ENCODE peak calls at places on chromosomes 13 and 19, in nine cellular contexts. One of them, this sample, is unnamed.

GRCh38 chr13:79775830-79776229 is 294.9 kb downstream of the NDFIP2 start:
- DNase-seq in aorta: no peak
- DNase-seq in IMR-90: peak
- DNase-seq in pancreas: no peak
- DNase-seq in PC-3: peak
- DNase-seq in ascending aorta: no peak
- DNase-seq in body of pancreas: peak
- DNase-seq in DND-41: no peak
- DNase-seq in neural progenitor cell: peak
- DNase-seq in this sample: peak

GRCh38 chr19:17506745-17507144 is 4.7 kb upstream of the PGLS start:
- DNase-seq in pancreas: no peak
- DNase-seq in DND-41: no peak
- DNase-seq in IMR-90: no peak
- DNase-seq in aorta: no peak
- DNase-seq in PC-3: no peak
- DNase-seq in ascending aorta: no peak
- DNase-seq in body of pancreas: no peak
- DNase-seq in neural progenitor cell: no peak
- DNase-seq in this sample: no peak

GRCh38 chr19:53123400-53123799 is 9.3 kb downstream of the ZNF415 start:
- DNase-seq in neural progenitor cell: no peak
- DNase-seq in DND-41: no peak
- DNase-seq in aorta: no peak
- DNase-seq in pancreas: no peak
- DNase-seq in PC-3: no peak
- DNase-seq in IMR-90: no peak
- DNase-seq in ascending aorta: no peak
- DNase-seq in body of pancreas: no peak
- DNase-seq in this sample: no peak

GRCh38 chr13:27960362-27961226 is 8.5 kb downstream of the CDX2 start:
- DNase-seq in IMR-90: no peak
- DNase-seq in DND-41: peak
- DNase-seq in body of pancreas: peak
- DNase-seq in pancreas: peak
- DNase-seq in PC-3: peak
- DNase-seq in neural progenitor cell: peak
- DNase-seq in ascending aorta: no peak
- DNase-seq in aorta: no peak
- DNase-seq in this sample: no peak

GRCh38 chr19:38429055-38429810 is 3.2 kb upstream of the RASGRP4 start:
- DNase-seq in ascending aorta: no peak
- DNase-seq in PC-3: no peak
- DNase-seq in IMR-90: no peak
- DNase-seq in body of pancreas: no peak
- DNase-seq in aorta: no peak
- DNase-seq in neural progenitor cell: no peak
- DNase-seq in pancreas: no peak
- DNase-seq in DND-41: no peak
- DNase-seq in this sample: no peak

GRCh38 chr13:74871671-74872070 is 610.3 kb downstream of the TBC1D4 start:
- DNase-seq in body of pancreas: no peak
- DNase-seq in neural progenitor cell: no peak
- DNase-seq in pancreas: no peak
- DNase-seq in IMR-90: no peak
- DNase-seq in ascending aorta: no peak
- DNase-seq in DND-41: no peak
- DNase-seq in PC-3: peak
- DNase-seq in aorta: no peak
- DNase-seq in this sample: no peak

GRCh38 chr13:93224545-93224944 is 2.1 kb upstream of the GPC6 start:
- DNase-seq in ascending aorta: no peak
- DNase-seq in neural progenitor cell: peak
- DNase-seq in PC-3: peak
- DNase-seq in DND-41: no peak
- DNase-seq in IMR-90: peak
- DNase-seq in pancreas: no peak
- DNase-seq in aorta: no peak
- DNase-seq in body of pancreas: no peak
- DNase-seq in this sample: no peak

GRCh38 chr19:2561895-2562294 is 86.0 kb downstream of the GADD45B start:
- DNase-seq in neural progenitor cell: no peak
- DNase-seq in IMR-90: no peak
- DNase-seq in PC-3: no peak
- DNase-seq in body of pancreas: no peak
- DNase-seq in pancreas: peak
- DNase-seq in ascending aorta: no peak
- DNase-seq in aorta: peak
- DNase-seq in DND-41: peak
- DNase-seq in this sample: peak

GRCh38 chr19:49851456-49852259 is 699 bp downstream of the PTOV1 start:
- DNase-seq in body of pancreas: peak
- DNase-seq in ascending aorta: no peak
- DNase-seq in neural progenitor cell: peak
- DNase-seq in pancreas: peak
- DNase-seq in IMR-90: no peak
- DNase-seq in DND-41: peak
- DNase-seq in aorta: no peak
- DNase-seq in PC-3: peak
- DNase-seq in this sample: no peak

GRCh38 chr13:75581874-75582640 is 32.5 kb downstream of the UCHL3 start:
- DNase-seq in ascending aorta: no peak
- DNase-seq in DND-41: no peak
- DNase-seq in pancreas: no peak
- DNase-seq in aorta: no peak
- DNase-seq in body of pancreas: no peak
- DNase-seq in neural progenitor cell: no peak
- DNase-seq in IMR-90: peak
- DNase-seq in PC-3: no peak
- DNase-seq in this sample: no peak

GRCh38 chr13:105655046-105655445 is 880.4 kb downstream of the EFNB2 start:
- DNase-seq in aorta: no peak
- DNase-seq in DND-41: no peak
- DNase-seq in body of pancreas: no peak
- DNase-seq in PC-3: peak
- DNase-seq in IMR-90: peak
- DNase-seq in neural progenitor cell: no peak
- DNase-seq in ascending aorta: no peak
- DNase-seq in pancreas: no peak
- DNase-seq in this sample: no peak

DNA sequence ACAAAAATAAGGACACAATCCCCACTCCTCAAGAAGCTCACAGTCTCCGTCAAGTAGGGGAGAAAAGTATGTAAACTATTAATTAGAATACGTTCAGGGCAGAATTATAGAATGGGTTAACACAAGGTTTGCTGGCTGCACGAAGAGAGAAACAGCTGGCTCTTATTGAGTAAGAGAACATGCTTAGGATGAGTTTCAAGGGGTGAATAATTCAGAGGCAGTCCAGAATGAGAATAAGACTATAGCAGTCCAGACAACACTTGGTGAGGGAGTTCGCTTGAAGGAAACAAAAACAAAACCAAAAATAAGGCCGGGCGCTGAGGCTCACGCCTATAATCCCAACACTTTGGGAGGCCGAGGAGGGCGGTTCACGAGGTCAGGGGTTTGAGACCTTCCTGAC is 61.9 kb downstream of the THSD1 start:
- DNase-seq in pancreas: no peak
- DNase-seq in PC-3: no peak
- DNase-seq in IMR-90: no peak
- DNase-seq in aorta: no peak
- DNase-seq in ascending aorta: no peak
- DNase-seq in DND-41: no peak
- DNase-seq in neural progenitor cell: no peak
- DNase-seq in body of pancreas: no peak
- DNase-seq in this sample: no peak
- H3K4me3 ChIP-seq in pancreas: no peak
- H3K4me3 ChIP-seq in PC-3: no peak
- H3K4me3 ChIP-seq in IMR-90: no peak
- H3K4me3 ChIP-seq in aorta: no peak
- H3K4me3 ChIP-seq in ascending aorta: no peak
- H3K4me3 ChIP-seq in DND-41: no peak
- H3K4me3 ChIP-seq in neural progenitor cell: no peak
- H3K4me3 ChIP-seq in body of pancreas: no peak
- H3K4me3 ChIP-seq in this sample: no peak

GRCh38 chr19:45401815-45402468 is 2.9 kb downstream of the PPP1R13L start:
- DNase-seq in pancreas: no peak
- DNase-seq in body of pancreas: no peak
- DNase-seq in IMR-90: no peak
- DNase-seq in aorta: no peak
- DNase-seq in DND-41: no peak
- DNase-seq in neural progenitor cell: no peak
- DNase-seq in ascending aorta: no peak
- DNase-seq in PC-3: no peak
- DNase-seq in this sample: no peak
- H3K4me3 ChIP-seq in pancreas: no peak
- H3K4me3 ChIP-seq in body of pancreas: no peak
- H3K4me3 ChIP-seq in IMR-90: no peak
- H3K4me3 ChIP-seq in aorta: no peak
- H3K4me3 ChIP-seq in DND-41: no peak
- H3K4me3 ChIP-seq in neural progenitor cell: no peak
- H3K4me3 ChIP-seq in ascending aorta: peak
- H3K4me3 ChIP-seq in PC-3: no peak
- H3K4me3 ChIP-seq in this sample: no peak

GRCh38 chr13:113049981-113050380 is 55.6 kb upstream of the F7 start:
- DNase-seq in DND-41: no peak
- DNase-seq in IMR-90: no peak
- DNase-seq in pancreas: no peak
- DNase-seq in neural progenitor cell: no peak
- DNase-seq in ascending aorta: no peak
- DNase-seq in aorta: no peak
- DNase-seq in PC-3: no peak
- DNase-seq in body of pancreas: no peak
- DNase-seq in this sample: no peak
- H3K4me3 ChIP-seq in DND-41: no peak
- H3K4me3 ChIP-seq in IMR-90: no peak
- H3K4me3 ChIP-seq in pancreas: no peak
- H3K4me3 ChIP-seq in neural progenitor cell: no peak
- H3K4me3 ChIP-seq in ascending aorta: peak
- H3K4me3 ChIP-seq in aorta: no peak
- H3K4me3 ChIP-seq in PC-3: no peak
- H3K4me3 ChIP-seq in body of pancreas: no peak
- H3K4me3 ChIP-seq in this sample: no peak

GRCh38 chr13:30792257-30793000 is 57.1 kb downstream of the ALOX5AP start:
- DNase-seq in PC-3: peak
- DNase-seq in aorta: peak
- DNase-seq in DND-41: no peak
- DNase-seq in pancreas: peak
- DNase-seq in body of pancreas: peak
- DNase-seq in IMR-90: peak
- DNase-seq in neural progenitor cell: peak
- DNase-seq in ascending aorta: peak
- DNase-seq in this sample: no peak
- H3K4me3 ChIP-seq in PC-3: no peak
- H3K4me3 ChIP-seq in aorta: no peak
- H3K4me3 ChIP-seq in DND-41: no peak
- H3K4me3 ChIP-seq in pancreas: no peak
- H3K4me3 ChIP-seq in body of pancreas: no peak
- H3K4me3 ChIP-seq in IMR-90: no peak
- H3K4me3 ChIP-seq in neural progenitor cell: no peak
- H3K4me3 ChIP-seq in ascending aorta: no peak
- H3K4me3 ChIP-seq in this sample: no peak

DNA sequence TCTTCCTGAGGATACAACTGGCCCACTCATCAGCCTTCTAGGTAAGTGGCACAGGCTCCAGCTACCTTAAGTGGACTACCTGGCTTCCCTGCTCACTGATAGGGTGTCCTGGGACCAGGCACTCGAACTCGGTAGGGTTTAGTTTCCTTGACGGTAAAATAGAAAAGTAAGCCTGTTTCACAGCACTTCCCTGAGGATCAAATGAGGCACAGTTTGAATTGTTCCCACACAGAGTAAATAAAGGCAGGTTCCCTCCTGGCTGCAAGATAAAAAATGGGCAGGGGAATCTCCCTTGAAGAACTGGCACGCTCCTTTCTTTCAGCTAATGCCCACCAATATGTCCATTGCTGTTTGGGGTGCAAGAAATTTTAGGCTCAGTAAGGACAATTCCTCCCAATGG is 1.1 kb upstream of the FAM124A start:
- DNase-seq in DND-41: no peak
- DNase-seq in body of pancreas: no peak
- DNase-seq in IMR-90: no peak
- DNase-seq in neural progenitor cell: no peak
- DNase-seq in pancreas: no peak
- DNase-seq in aorta: no peak
- DNase-seq in ascending aorta: no peak
- DNase-seq in PC-3: no peak
- DNase-seq in this sample: no peak
- H3K4me3 ChIP-seq in DND-41: no peak
- H3K4me3 ChIP-seq in body of pancreas: no peak
- H3K4me3 ChIP-seq in IMR-90: no peak
- H3K4me3 ChIP-seq in neural progenitor cell: peak
- H3K4me3 ChIP-seq in pancreas: no peak
- H3K4me3 ChIP-seq in aorta: no peak
- H3K4me3 ChIP-seq in ascending aorta: no peak
- H3K4me3 ChIP-seq in PC-3: no peak
- H3K4me3 ChIP-seq in this sample: no peak

DNA sequence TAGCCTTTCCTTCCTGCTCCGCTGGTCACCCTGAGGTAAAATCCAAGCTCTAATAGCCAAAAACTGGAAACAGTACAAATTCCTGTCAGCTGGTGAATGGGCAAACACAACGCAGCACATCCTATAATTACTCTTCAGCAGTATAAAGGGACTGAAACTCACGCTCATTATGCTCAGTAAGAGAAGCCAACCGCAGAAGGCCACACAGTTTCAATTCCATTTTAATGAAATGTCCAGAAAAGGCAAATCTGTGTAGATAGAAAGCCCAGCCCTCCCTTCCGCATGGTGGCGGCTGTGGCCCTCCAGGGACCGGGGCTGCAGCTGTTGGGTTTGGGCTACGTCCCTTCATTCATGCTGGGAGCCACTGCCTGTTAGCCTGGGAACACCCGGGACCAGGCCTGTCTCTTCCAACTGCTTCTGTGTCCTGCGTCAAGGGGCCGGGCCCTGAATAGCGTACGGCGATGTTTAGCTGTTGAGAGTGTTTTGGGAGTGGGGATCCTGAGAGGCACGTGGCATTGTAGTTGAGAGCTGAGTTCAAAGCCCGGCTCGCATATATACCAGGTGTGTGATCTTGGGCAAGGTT is 23.5 kb downstream of the NKPD1 start:
- DNase-seq in pancreas: no peak
- DNase-seq in IMR-90: no peak
- DNase-seq in ascending aorta: no peak
- DNase-seq in DND-41: no peak
- DNase-seq in PC-3: no peak
- DNase-seq in body of pancreas: no peak
- DNase-seq in neural progenitor cell: no peak
- DNase-seq in aorta: no peak
- DNase-seq in this sample: peak
- H3K4me3 ChIP-seq in pancreas: no peak
- H3K4me3 ChIP-seq in IMR-90: no peak
- H3K4me3 ChIP-seq in ascending aorta: no peak
- H3K4me3 ChIP-seq in DND-41: no peak
- H3K4me3 ChIP-seq in PC-3: no peak
- H3K4me3 ChIP-seq in body of pancreas: no peak
- H3K4me3 ChIP-seq in neural progenitor cell: no peak
- H3K4me3 ChIP-seq in aorta: no peak
- H3K4me3 ChIP-seq in this sample: peak

This sample was measured in GM12864.